ENCODE peak calls at places on chromosomes 16 and 17, in nine cellular contexts. Y is endothelial cell; P is bronchial epithelial cell; W is mucosa of descending colon; G is progenitor cell of endocrine pancreas; Q is LNCaP clone FGC; E is mesothelial cell of epicardium; V is CD8-positive, alpha-beta T cell; U is right lobe of liver. A is an unnamed sample.

GRCh38 chr17:17041018-17041521 is 1.2 kb upstream of the MPRIP start:
- DNase-seq in Y (no peak), V (no peak), G (no peak), W (no peak), Q (no peak), E (no peak), U (peak), P (peak), A (peak)

GRCh38 chr17:72472116-72472515 is 351.3 kb downstream of the SOX9 start:
- DNase-seq in Y (no peak), P (no peak), U (no peak), Q (no peak), E (no peak), G (no peak), V (no peak), W (no peak), A (no peak)

GRCh38 chr17:13337864-13338371 is 263.8 kb downstream of the HS3ST3A1 start:
- DNase-seq in Q (no peak), Y (peak), E (no peak), U (no peak), V (no peak), P (peak), G (no peak), W (no peak), A (peak)

GRCh38 chr16:26578748-26579147 is 488.0 kb upstream of the C16orf82 start:
- DNase-seq in Y (no peak), G (no peak), V (no peak), W (no peak), P (no peak), E (no peak), Q (no peak), U (no peak), A (no peak)

GRCh38 chr17:29394761-29395160 is 4.6 kb downstream of the TAOK1 start:
- DNase-seq in W (no peak), E (no peak), Q (no peak), P (no peak), U (no peak), Y (no peak), V (no peak), G (no peak), A (no peak)

GRCh38 chr17:36602030-36602737 is 801 bp downstream of the MRM1 start:
- DNase-seq in Y (no peak), Q (no peak), W (peak), V (no peak), U (no peak), G (no peak), E (no peak), P (no peak), A (no peak)

GRCh38 chr17:42541041-42541833 is 5.2 kb downstream of the NAGLU start:
- DNase-seq in G (no peak), P (peak), Q (peak), V (no peak), E (no peak), Y (no peak), U (peak), W (no peak), A (no peak)

GRCh38 chr17:63700528-63701441 is 860 bp upstream of the LIMD2 start:
- DNase-seq in P (no peak), E (peak), G (no peak), V (peak), U (peak), W (peak), Q (no peak), Y (peak), A (no peak)

GRCh38 chr16:81494434-81494806 is 49.8 kb downstream of the CMIP start:
- DNase-seq in W (peak), Q (no peak), Y (no peak), P (no peak), E (no peak), U (peak), G (no peak), V (no peak), A (no peak)
- TF ChIP-seq CTCF in W (no peak), Q (no peak), Y (no peak), P (no peak), E (no peak), U (no peak), G (no peak), V (no peak), A (no peak)

DNA sequence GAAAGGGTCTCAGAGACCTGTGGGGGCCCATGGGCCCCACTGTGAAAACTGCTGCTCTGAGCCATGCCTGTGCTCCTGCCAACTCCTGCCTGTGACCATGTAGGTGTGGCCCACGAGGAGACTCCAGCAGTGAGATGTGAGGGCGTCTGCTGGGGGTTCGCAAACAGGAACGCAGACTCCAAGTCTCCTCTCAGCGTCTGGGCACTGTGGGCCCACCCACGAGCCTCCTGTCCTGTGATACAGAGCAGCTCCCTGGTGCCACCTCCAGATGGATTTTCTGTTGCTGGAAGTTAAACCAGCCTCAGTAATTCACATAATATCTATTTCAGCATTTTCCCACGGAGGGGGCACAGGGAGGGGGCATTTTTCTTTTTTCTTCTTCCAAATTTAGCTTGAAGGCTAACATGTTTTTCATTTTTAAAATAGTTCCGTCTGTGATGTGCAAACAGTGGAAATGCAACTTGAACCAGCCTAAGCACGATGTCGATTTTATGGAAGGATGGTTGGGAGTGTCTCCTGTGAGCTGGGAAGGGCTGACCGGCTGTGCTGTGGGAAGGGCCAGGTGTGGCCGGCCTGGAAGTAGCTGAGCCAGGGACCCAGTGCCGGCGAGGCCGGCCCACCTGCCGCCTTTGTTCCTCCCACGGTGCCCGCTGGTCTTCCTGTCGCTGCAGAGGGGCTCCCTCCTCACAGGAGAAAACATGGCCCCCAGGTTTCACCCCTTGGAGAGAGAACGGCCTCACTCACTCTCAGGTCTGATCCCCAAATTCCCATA is 3.8 kb upstream of the RAB40B start:
- DNase-seq in U (no peak), P (no peak), E (no peak), Q (no peak), V (no peak), G (no peak), Y (no peak), W (peak), A (no peak)
- TF ChIP-seq CTCF in U (no peak), P (no peak), E (no peak), Q (no peak), V (no peak), G (no peak), Y (no peak), W (no peak), A (no peak)

GRCh38 chr16:54145881-54146280 is 140.7 kb downstream of the IRX3 start:
- DNase-seq in V (no peak), Y (no peak), E (no peak), W (no peak), U (no peak), G (no peak), P (no peak), Q (no peak), A (no peak)
- TF ChIP-seq CTCF in V (no peak), Y (no peak), E (no peak), W (no peak), U (no peak), G (no peak), P (no peak), Q (no peak), A (no peak)

DNA sequence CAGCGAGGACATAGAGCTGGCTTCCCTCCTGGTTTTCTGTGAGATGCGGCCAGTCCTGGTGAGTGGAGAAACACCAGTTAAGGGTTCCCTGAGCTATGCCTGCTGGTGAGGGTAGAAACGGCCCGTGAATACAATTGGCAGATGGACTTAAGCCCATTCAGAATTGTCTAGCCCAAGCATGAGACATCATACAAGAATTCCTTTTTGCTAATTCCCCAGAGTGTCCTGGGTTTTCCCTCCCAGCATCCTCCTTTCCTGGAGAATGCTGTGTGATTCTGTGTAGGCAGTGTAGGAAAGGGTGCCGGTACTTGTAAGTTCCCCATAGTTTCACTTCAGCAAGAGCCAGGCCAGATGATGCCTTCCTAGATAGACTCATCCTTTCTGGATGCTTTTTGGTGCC is 65.1 kb downstream of the SDR42E1 start:
- DNase-seq in E (no peak), G (no peak), Q (no peak), U (no peak), P (no peak), Y (no peak), W (no peak), V (no peak), A (peak)
- TF ChIP-seq CTCF in E (no peak), G (no peak), Q (no peak), U (no peak), P (no peak), Y (no peak), W (no peak), V (no peak), A (no peak)

GRCh38 chr16:1981972-1982574 is 804 bp upstream of the NOXO1 start:
- DNase-seq in Q (no peak), G (no peak), W (peak), U (no peak), Y (no peak), V (no peak), P (no peak), E (no peak), A (no peak)

GRCh38 chr16:1983544-1984346 is at the start of gene GFER:
- DNase-seq in W (peak), U (peak), E (peak), G (peak), Q (peak), Y (peak), P (peak), V (peak), A (peak)

GRCh38 chr16:1981398-1981836 is at the start of gene NOXO1:
- DNase-seq in Y (no peak), W (peak), Q (no peak), G (no peak), U (no peak), P (no peak), E (no peak), V (no peak), A (no peak)

GRCh38 chr16:1984347-1985225 is 593 bp downstream of the GFER start:
- DNase-seq in V (no peak), U (peak), Y (no peak), P (no peak), Q (no peak), W (peak), E (no peak), G (no peak), A (no peak)

DNA sequence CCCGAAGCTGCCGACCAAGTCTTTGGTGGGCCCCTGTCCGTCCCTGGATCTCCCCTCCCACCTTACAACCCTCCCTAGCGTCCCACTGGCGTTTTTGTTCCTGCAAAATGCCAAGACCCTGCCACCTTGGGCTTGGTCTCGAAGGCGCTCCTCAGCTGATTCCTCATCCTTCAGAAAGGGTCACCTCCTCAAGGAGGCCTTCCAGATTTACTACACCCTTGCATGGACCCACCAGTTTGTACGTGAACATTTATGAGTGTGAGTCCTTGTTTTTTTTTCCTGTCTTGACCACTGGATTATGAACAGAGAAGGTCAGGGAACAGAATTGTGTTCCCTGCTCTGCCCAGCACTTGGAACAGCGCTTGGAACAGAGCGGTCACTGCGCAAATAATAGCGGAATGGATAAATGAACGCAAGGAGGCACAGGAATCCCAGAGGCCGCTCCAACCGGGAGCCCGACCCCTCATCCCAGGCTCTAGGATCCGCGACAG is 895 bp upstream of the GFER start:
- DNase-seq in P (no peak), Y (no peak), V (no peak), W (no peak), U (no peak), E (no peak), Q (no peak), G (no peak), A (no peak)
- TF ChIP-seq CTCF in P (peak), Y (no peak), V (no peak), W (no peak), U (no peak), E (no peak), Q (peak), G (no peak), A (no peak)

GRCh38 chr17:50630524-50631194 is 4.0 kb upstream of the ABCC3 start:
- DNase-seq in Y (peak), Q (no peak), W (peak), P (peak), U (peak), G (peak), E (peak), V (peak), A (no peak)

GRCh38 chr17:50626037-50626574 is 8.6 kb upstream of the ABCC3 start:
- DNase-seq in U (no peak), P (peak), E (peak), Y (peak), W (peak), Q (peak), G (peak), V (peak), A (peak)

GRCh38 chr17:50629902-50630301 is 4.8 kb upstream of the ABCC3 start:
- DNase-seq in Y (no peak), E (no peak), P (no peak), W (no peak), G (no peak), U (no peak), Q (no peak), V (no peak), A (no peak)

GRCh38 chr17:50627386-50627781 is 7.3 kb upstream of the ABCC3 start:
- DNase-seq in V (no peak), G (no peak), Y (no peak), U (no peak), Q (no peak), W (no peak), E (no peak), P (no peak), A (no peak)

DNA sequence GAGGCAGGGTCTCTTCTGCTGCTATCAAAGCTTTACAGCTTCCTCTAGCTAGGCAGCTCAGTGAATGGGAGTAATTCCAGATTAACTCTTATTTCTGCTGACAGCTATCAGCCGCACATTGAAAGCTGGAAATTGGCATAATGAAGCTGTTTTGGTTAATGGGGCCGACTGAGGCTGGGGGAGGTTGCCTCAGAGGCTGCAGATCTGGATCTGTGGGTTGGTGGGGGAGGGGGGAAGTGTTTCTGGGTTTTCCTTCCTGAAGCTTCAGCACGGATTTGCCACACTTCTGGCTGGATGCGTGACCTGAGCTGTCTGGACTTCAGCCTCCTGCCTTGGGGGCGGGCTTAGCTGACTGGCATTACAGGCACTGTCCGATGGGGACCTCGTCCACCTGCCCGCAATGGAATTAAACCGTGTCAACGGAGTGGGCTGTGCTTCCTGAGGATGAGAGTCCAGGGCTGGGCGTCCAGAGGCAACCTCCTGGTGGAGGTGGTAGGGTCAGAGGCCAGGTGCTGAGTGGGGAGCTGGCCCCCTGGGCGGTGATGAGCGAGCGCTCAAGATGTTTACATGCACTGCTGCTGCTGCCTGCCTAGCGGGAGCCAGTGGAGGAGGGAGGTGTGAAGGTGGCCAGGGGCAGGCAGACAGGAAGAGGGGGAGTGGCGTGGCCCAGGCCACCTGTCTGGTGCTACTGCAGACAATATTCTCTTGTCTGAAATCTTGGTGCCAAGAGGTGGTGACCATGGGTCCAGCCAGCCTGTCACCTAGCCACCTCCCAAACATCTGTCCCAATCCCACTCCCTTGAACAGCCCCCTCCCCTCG is 6.7 kb upstream of the ABCC3 start:
- DNase-seq in W (peak), Y (peak), E (no peak), G (no peak), V (no peak), U (peak), Q (no peak), P (no peak), A (no peak)
- TF ChIP-seq CTCF in W (no peak), Y (no peak), E (no peak), G (no peak), V (no peak), U (no peak), Q (no peak), P (no peak), A (no peak)

GRCh38 chr16:84209989-84210388 is 19.0 kb downstream of the ADAD2 start:
- DNase-seq in E (no peak), U (no peak), V (no peak), G (no peak), W (no peak), P (no peak), Q (no peak), Y (no peak), A (no peak)
- TF ChIP-seq CTCF in E (no peak), U (no peak), V (no peak), G (no peak), W (no peak), P (no peak), Q (no peak), Y (no peak), A (peak)